ENCODE peak calls at places on chromosomes 4 and X, in nine cellular contexts. One of them, this sample, is unnamed.

GRCh38 chr4:37693030-37693429 is 6.9 kb upstream of the RELL1 start:
- DNase-seq in foreskin fibroblast: no peak
- DNase-seq in upper lobe of left lung: no peak
- DNase-seq in fibroblast of mammary gland: no peak
- DNase-seq in heart right ventricle: no peak
- DNase-seq in adrenal gland: no peak
- DNase-seq in BJ: no peak
- DNase-seq in brain microvascular endothelial cell: no peak
- DNase-seq in fibroblast of lung: no peak
- DNase-seq in this sample: no peak

GRCh38 chrX:101462892-101463291 is 22.4 kb upstream of the ARMCX4 start:
- DNase-seq in BJ: no peak
- DNase-seq in heart right ventricle: no peak
- DNase-seq in fibroblast of mammary gland: peak; percentile 39
- DNase-seq in fibroblast of lung: peak; percentile 29
- DNase-seq in brain microvascular endothelial cell: peak; percentile 24
- DNase-seq in upper lobe of left lung: no peak
- DNase-seq in adrenal gland: peak; percentile 27
- DNase-seq in foreskin fibroblast: no peak
- DNase-seq in this sample: no peak

GRCh38 chrX:100636321-100636991 is at the start of gene TSPAN6:
- DNase-seq in brain microvascular endothelial cell: peak; percentile 89
- DNase-seq in fibroblast of mammary gland: peak; percentile 86
- DNase-seq in fibroblast of lung: peak; percentile 89
- DNase-seq in adrenal gland: peak; percentile 77
- DNase-seq in BJ: peak; percentile 50
- DNase-seq in foreskin fibroblast: peak; percentile 72
- DNase-seq in heart right ventricle: peak; percentile 80
- DNase-seq in upper lobe of left lung: peak; percentile 64
- DNase-seq in this sample: peak; percentile 78

GRCh38 chr4:36551697-36552214 is 270.3 kb downstream of the DTHD1 start:
- DNase-seq in upper lobe of left lung: no peak
- DNase-seq in fibroblast of lung: no peak
- DNase-seq in foreskin fibroblast: no peak
- DNase-seq in BJ: no peak
- DNase-seq in heart right ventricle: no peak
- DNase-seq in fibroblast of mammary gland: no peak
- DNase-seq in brain microvascular endothelial cell: no peak
- DNase-seq in adrenal gland: no peak
- DNase-seq in this sample: no peak

GRCh38 chrX:132876509-132876837 is 82.0 kb downstream of the HS6ST2 start:
- DNase-seq in adrenal gland: no peak
- DNase-seq in brain microvascular endothelial cell: no peak
- DNase-seq in foreskin fibroblast: no peak
- DNase-seq in fibroblast of lung: no peak
- DNase-seq in upper lobe of left lung: no peak
- DNase-seq in heart right ventricle: no peak
- DNase-seq in fibroblast of mammary gland: no peak
- DNase-seq in BJ: no peak
- DNase-seq in this sample: no peak

GRCh38 chrX:148871422-148872152 is 371.2 kb downstream of the AFF2 start:
- DNase-seq in brain microvascular endothelial cell: peak; percentile 70
- DNase-seq in fibroblast of lung: peak; percentile 74
- DNase-seq in fibroblast of mammary gland: peak; percentile 71
- DNase-seq in foreskin fibroblast: peak; percentile 54
- DNase-seq in BJ: peak; percentile 32
- DNase-seq in upper lobe of left lung: no peak
- DNase-seq in adrenal gland: no peak
- DNase-seq in heart right ventricle: no peak
- DNase-seq in this sample: no peak

GRCh38 chrX:13719192-13719856 is 15.1 kb downstream of the TRAPPC2 start:
- DNase-seq in heart right ventricle: no peak
- DNase-seq in BJ: no peak
- DNase-seq in brain microvascular endothelial cell: peak; percentile 21
- DNase-seq in foreskin fibroblast: no peak
- DNase-seq in adrenal gland: no peak
- DNase-seq in fibroblast of mammary gland: no peak
- DNase-seq in fibroblast of lung: no peak
- DNase-seq in upper lobe of left lung: no peak
- DNase-seq in this sample: no peak

GRCh38 chr4:146022541-146022940 is 83.9 kb upstream of the ZNF827 start:
- DNase-seq in fibroblast of lung: no peak
- DNase-seq in brain microvascular endothelial cell: no peak
- DNase-seq in adrenal gland: no peak
- DNase-seq in heart right ventricle: no peak
- DNase-seq in BJ: no peak
- DNase-seq in upper lobe of left lung: no peak
- DNase-seq in foreskin fibroblast: no peak
- DNase-seq in fibroblast of mammary gland: no peak
- DNase-seq in this sample: no peak

GRCh38 chrX:74232859-74233258 is 71.1 kb upstream of the ZCCHC13 start:
- DNase-seq in brain microvascular endothelial cell: peak; percentile 16
- DNase-seq in upper lobe of left lung: no peak
- DNase-seq in heart right ventricle: no peak
- DNase-seq in fibroblast of lung: peak; percentile 25
- DNase-seq in adrenal gland: no peak
- DNase-seq in BJ: no peak
- DNase-seq in foreskin fibroblast: no peak
- DNase-seq in fibroblast of mammary gland: peak; percentile 45
- DNase-seq in this sample: no peak

GRCh38 chrX:118644378-118644777 is 83.0 kb upstream of the IL13RA1 start:
- DNase-seq in BJ: no peak
- DNase-seq in adrenal gland: no peak
- DNase-seq in fibroblast of mammary gland: peak; percentile 44
- DNase-seq in fibroblast of lung: peak; percentile 59
- DNase-seq in foreskin fibroblast: peak; percentile 26
- DNase-seq in heart right ventricle: no peak
- DNase-seq in upper lobe of left lung: no peak
- DNase-seq in brain microvascular endothelial cell: peak; percentile 40
- DNase-seq in this sample: no peak

GRCh38 chrX:129577473-129577872 is 37.4 kb downstream of the OCRL start:
- DNase-seq in brain microvascular endothelial cell: peak; percentile 87
- DNase-seq in foreskin fibroblast: peak; percentile 54
- DNase-seq in fibroblast of lung: peak; percentile 77
- DNase-seq in upper lobe of left lung: no peak
- DNase-seq in heart right ventricle: no peak
- DNase-seq in fibroblast of mammary gland: peak; percentile 83
- DNase-seq in BJ: peak; percentile 46
- DNase-seq in adrenal gland: peak; percentile 50
- DNase-seq in this sample: peak; percentile 20

GRCh38 chr4:113444386-113444785 is 317.2 kb downstream of the CAMK2D start:
- DNase-seq in heart right ventricle: no peak
- DNase-seq in BJ: no peak
- DNase-seq in foreskin fibroblast: peak; percentile 48
- DNase-seq in fibroblast of mammary gland: peak; percentile 74
- DNase-seq in brain microvascular endothelial cell: no peak
- DNase-seq in upper lobe of left lung: no peak
- DNase-seq in fibroblast of lung: peak; percentile 85
- DNase-seq in adrenal gland: peak; percentile 26
- DNase-seq in this sample: no peak

GRCh38 chr4:7426525-7427171 is 8.1 kb downstream of the PSAPL1 start:
- DNase-seq in fibroblast of lung: no peak
- DNase-seq in BJ: no peak
- DNase-seq in foreskin fibroblast: no peak
- DNase-seq in heart right ventricle: no peak
- DNase-seq in adrenal gland: peak; percentile 2
- DNase-seq in brain microvascular endothelial cell: no peak
- DNase-seq in fibroblast of mammary gland: no peak
- DNase-seq in upper lobe of left lung: peak; percentile 12
- DNase-seq in this sample: no peak

GRCh38 chr4:182093431-182093831 is 149.8 kb upstream of the TENM3 start:
- DNase-seq in foreskin fibroblast: no peak
- DNase-seq in fibroblast of mammary gland: no peak
- DNase-seq in heart right ventricle: no peak
- DNase-seq in adrenal gland: no peak
- DNase-seq in brain microvascular endothelial cell: peak; percentile 16
- DNase-seq in upper lobe of left lung: no peak
- DNase-seq in BJ: no peak
- DNase-seq in fibroblast of lung: no peak
- DNase-seq in this sample: no peak

GRCh38 chr4:85783483-85783882 is 308.5 kb downstream of the ARHGAP24 start:
- DNase-seq in foreskin fibroblast: peak; percentile 89
- DNase-seq in heart right ventricle: no peak
- DNase-seq in BJ: peak; percentile 85
- DNase-seq in fibroblast of lung: peak; percentile 86
- DNase-seq in upper lobe of left lung: no peak
- DNase-seq in fibroblast of mammary gland: peak; percentile 97
- DNase-seq in adrenal gland: no peak
- DNase-seq in brain microvascular endothelial cell: peak; percentile 90
- DNase-seq in this sample: no peak

GRCh38 chrX:22192419-22193086 is 80.2 kb upstream of the CBLL2 start:
- DNase-seq in foreskin fibroblast: peak; percentile 41
- DNase-seq in adrenal gland: peak; percentile 64
- DNase-seq in heart right ventricle: peak; percentile 50
- DNase-seq in fibroblast of mammary gland: peak; percentile 66
- DNase-seq in BJ: no peak
- DNase-seq in fibroblast of lung: peak; percentile 59
- DNase-seq in upper lobe of left lung: peak; percentile 70
- DNase-seq in brain microvascular endothelial cell: peak; percentile 51
- DNase-seq in this sample: peak; percentile 3

GRCh38 chr4:126583509-126583908 is 1049.2 kb upstream of the INTU start:
- DNase-seq in BJ: no peak
- DNase-seq in upper lobe of left lung: no peak
- DNase-seq in brain microvascular endothelial cell: no peak
- DNase-seq in adrenal gland: no peak
- DNase-seq in fibroblast of lung: peak; percentile 23
- DNase-seq in heart right ventricle: no peak
- DNase-seq in foreskin fibroblast: peak; percentile 3
- DNase-seq in fibroblast of mammary gland: peak; percentile 30
- DNase-seq in this sample: no peak
- TF ChIP-seq CTCF in BJ: peak; percentile 47
- TF ChIP-seq CTCF in upper lobe of left lung: no peak
- TF ChIP-seq CTCF in brain microvascular endothelial cell: peak; percentile 45
- TF ChIP-seq CTCF in adrenal gland: no peak
- TF ChIP-seq CTCF in fibroblast of lung: peak; percentile 17
- TF ChIP-seq CTCF in heart right ventricle: no peak
- TF ChIP-seq CTCF in foreskin fibroblast: peak; percentile 39
- TF ChIP-seq CTCF in fibroblast of mammary gland: peak; percentile 49
- TF ChIP-seq CTCF in this sample: peak; percentile 47

GRCh38 chr4:2729533-2729875 is 26.6 kb downstream of the TNIP2 start:
- DNase-seq in adrenal gland: no peak
- DNase-seq in fibroblast of mammary gland: no peak
- DNase-seq in fibroblast of lung: no peak
- DNase-seq in heart right ventricle: no peak
- DNase-seq in upper lobe of left lung: no peak
- DNase-seq in foreskin fibroblast: no peak
- DNase-seq in BJ: no peak
- DNase-seq in brain microvascular endothelial cell: no peak
- DNase-seq in this sample: no peak

GRCh38 chr4:2732526-2732925 is 23.6 kb downstream of the TNIP2 start:
- DNase-seq in brain microvascular endothelial cell: no peak
- DNase-seq in fibroblast of mammary gland: no peak
- DNase-seq in upper lobe of left lung: no peak
- DNase-seq in fibroblast of lung: no peak
- DNase-seq in BJ: no peak
- DNase-seq in foreskin fibroblast: no peak
- DNase-seq in adrenal gland: no peak
- DNase-seq in heart right ventricle: no peak
- DNase-seq in this sample: no peak

GRCh38 chr4:2733001-2733843 is 22.9 kb downstream of the TNIP2 start:
- DNase-seq in fibroblast of mammary gland: no peak
- DNase-seq in heart right ventricle: no peak
- DNase-seq in adrenal gland: no peak
- DNase-seq in foreskin fibroblast: no peak
- DNase-seq in fibroblast of lung: no peak
- DNase-seq in upper lobe of left lung: no peak
- DNase-seq in brain microvascular endothelial cell: no peak
- DNase-seq in BJ: no peak
- DNase-seq in this sample: no peak

GRCh38 chr4:2733844-2734574 is 22.1 kb downstream of the TNIP2 start:
- DNase-seq in foreskin fibroblast: no peak
- DNase-seq in fibroblast of mammary gland: no peak
- DNase-seq in brain microvascular endothelial cell: no peak
- DNase-seq in BJ: no peak
- DNase-seq in upper lobe of left lung: no peak
- DNase-seq in fibroblast of lung: no peak
- DNase-seq in adrenal gland: no peak
- DNase-seq in heart right ventricle: no peak
- DNase-seq in this sample: no peak

GRCh38 chr4:2731907-2732314 is 24.2 kb downstream of the TNIP2 start:
- DNase-seq in fibroblast of lung: no peak
- DNase-seq in foreskin fibroblast: no peak
- DNase-seq in brain microvascular endothelial cell: no peak
- DNase-seq in fibroblast of mammary gland: peak; percentile 21
- DNase-seq in upper lobe of left lung: no peak
- DNase-seq in heart right ventricle: no peak
- DNase-seq in adrenal gland: no peak
- DNase-seq in BJ: no peak
- DNase-seq in this sample: no peak
- H3K4me3 ChIP-seq in fibroblast of lung: no peak overlapping the region
- H3K4me3 ChIP-seq in foreskin fibroblast: no peak overlapping the region
- H3K4me3 ChIP-seq in brain microvascular endothelial cell: no peak overlapping the region
- H3K4me3 ChIP-seq in fibroblast of mammary gland: no peak overlapping the region
- H3K4me3 ChIP-seq in upper lobe of left lung: no peak overlapping the region
- H3K4me3 ChIP-seq in heart right ventricle: no peak overlapping the region
- H3K4me3 ChIP-seq in adrenal gland: no peak overlapping the region
- H3K4me3 ChIP-seq in BJ: no peak overlapping the region
- H3K4me3 ChIP-seq in this sample: no peak overlapping the region

DNA sequence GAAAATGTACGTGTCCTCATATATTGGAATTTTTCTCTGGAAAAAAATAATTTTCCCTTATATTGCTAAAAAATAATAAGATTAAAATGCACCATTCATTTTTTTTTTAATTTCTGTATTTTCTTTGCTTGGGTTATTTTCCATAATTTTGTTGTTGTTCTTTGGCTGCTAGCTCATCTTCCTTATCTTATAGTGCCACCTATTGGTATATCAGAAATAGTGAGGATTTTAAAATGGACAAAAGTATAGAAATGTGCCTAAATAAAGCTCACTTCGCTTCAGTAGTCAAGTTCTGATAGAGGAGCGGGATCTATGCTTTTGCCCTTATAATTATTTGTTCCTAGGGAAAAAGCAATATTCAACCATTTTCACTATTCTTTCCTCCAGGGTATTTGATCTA is 134.8 kb downstream of the NAP1L3 start:
- DNase-seq in BJ: no peak
- DNase-seq in heart right ventricle: no peak
- DNase-seq in upper lobe of left lung: no peak
- DNase-seq in foreskin fibroblast: no peak
- DNase-seq in fibroblast of mammary gland: peak; percentile 8
- DNase-seq in fibroblast of lung: no peak
- DNase-seq in adrenal gland: no peak
- DNase-seq in brain microvascular endothelial cell: no peak
- DNase-seq in this sample: no peak
- TF ChIP-seq CTCF in BJ: no peak
- TF ChIP-seq CTCF in heart right ventricle: no peak
- TF ChIP-seq CTCF in upper lobe of left lung: no peak
- TF ChIP-seq CTCF in foreskin fibroblast: no peak
- TF ChIP-seq CTCF in fibroblast of mammary gland: peak; percentile 37
- TF ChIP-seq CTCF in fibroblast of lung: no peak
- TF ChIP-seq CTCF in adrenal gland: peak; percentile 54
- TF ChIP-seq CTCF in brain microvascular endothelial cell: no peak
- TF ChIP-seq CTCF in this sample: no peak

DNA sequence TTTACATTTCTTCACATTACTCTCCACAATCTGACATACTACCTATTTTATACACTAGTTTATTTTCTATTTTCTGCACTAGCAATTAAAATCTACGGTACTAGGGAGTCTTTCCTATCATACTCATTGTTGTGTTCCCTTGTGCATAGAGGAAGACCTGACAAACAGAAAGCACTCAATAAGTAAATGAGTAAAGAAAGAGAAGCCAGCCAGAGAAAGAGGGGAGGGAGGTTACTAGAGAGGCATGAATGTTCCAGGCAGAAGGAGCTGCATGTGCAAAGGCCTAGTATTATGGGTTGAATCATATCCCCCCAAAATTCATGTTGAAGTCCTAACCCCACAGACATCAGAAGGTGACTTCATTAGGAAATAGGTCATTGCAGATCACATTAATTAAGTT is 114.0 kb downstream of the ZAR1 start:
- DNase-seq in fibroblast of lung: no peak
- DNase-seq in brain microvascular endothelial cell: no peak
- DNase-seq in adrenal gland: no peak
- DNase-seq in foreskin fibroblast: no peak
- DNase-seq in fibroblast of mammary gland: no peak
- DNase-seq in BJ: no peak
- DNase-seq in heart right ventricle: no peak
- DNase-seq in upper lobe of left lung: no peak
- DNase-seq in this sample: no peak
- H3K4me3 ChIP-seq in fibroblast of lung: no peak overlapping the region
- H3K4me3 ChIP-seq in brain microvascular endothelial cell: no peak overlapping the region
- H3K4me3 ChIP-seq in adrenal gland: no peak overlapping the region
- H3K4me3 ChIP-seq in foreskin fibroblast: no peak overlapping the region
- H3K4me3 ChIP-seq in fibroblast of mammary gland: no peak overlapping the region
- H3K4me3 ChIP-seq in BJ: no peak overlapping the region
- H3K4me3 ChIP-seq in heart right ventricle: no peak overlapping the region
- H3K4me3 ChIP-seq in upper lobe of left lung: no peak overlapping the region
- H3K4me3 ChIP-seq in this sample: no peak overlapping the region